ENCODE peak calls at places on chromosomes 13 and 19, in ten cellular contexts. W is neural progenitor cell, J is small intestine, V is upper lobe of left lung, D is fibroblast of lung, Q is left lung, R is A549, E is kidney, G is IMR-90, L is astrocyte. C is an unnamed sample.

GRCh38 chr19:43534811-43535761 is 2.1 kb downstream of the ZNF575 start:
- DNase-seq in W (peak; percentile 92), J (peak; percentile 45), V (peak; percentile 89), D (peak; percentile 61), Q (peak; percentile 55), R (peak; percentile 59), E (peak; percentile 89), G (peak; percentile 61), L (no peak), C (peak; percentile 79)

GRCh38 chr19:4909172-4909896 is at the start of gene UHRF1:
- DNase-seq in W (peak; percentile 58), J (peak; percentile 11), V (no peak), D (peak; percentile 35), Q (peak; percentile 35), R (peak; percentile 52), E (no peak), G (no peak), L (no peak), C (no peak)

GRCh38 chr13:47858678-47859050 is 142.4 kb downstream of the SUCLA2 start:
- DNase-seq in W (no peak), J (no peak), V (no peak), D (peak; percentile 72), Q (no peak), R (no peak), E (no peak), G (peak; percentile 64), L (peak; percentile 69), C (peak; percentile 80)

GRCh38 chr13:46831588-46832194 is 34.7 kb upstream of the ESD start:
- DNase-seq in W (peak; percentile 61), J (peak; percentile 27), V (no peak), D (peak; percentile 41), Q (no peak), R (peak; percentile 40), E (no peak), G (peak; percentile 58), L (peak; percentile 18), C (peak; percentile 71)

GRCh38 chr13:113367771-113368170 is 3.8 kb upstream of the GRTP1 start:
- DNase-seq in W (no peak), J (no peak), V (no peak), D (no peak), Q (no peak), R (no peak), E (peak; percentile 54), G (no peak), L (no peak), C (no peak)

GRCh38 chr19:13920940-13921744 is 15.1 kb downstream of the CC2D1A start:
- DNase-seq in W (peak; percentile 50), J (peak; percentile 62), V (no peak), D (peak; percentile 57), Q (no peak), R (peak; percentile 76), E (no peak), G (peak; percentile 44), L (peak; percentile 41), C (no peak)

GRCh38 chr19:4983346-4984105 is 14.6 kb downstream of the KDM4B start:
- DNase-seq in W (no peak), J (no peak), V (no peak), D (no peak), Q (no peak), R (no peak), E (no peak), G (no peak), L (no peak), C (no peak)

GRCh38 chr19:57671124-57671895 is 2.6 kb downstream of the ZSCAN4 start:
- DNase-seq in W (no peak), J (no peak), V (no peak), D (no peak), Q (no peak), R (no peak), E (no peak), G (no peak), L (no peak), C (no peak)

GRCh38 chr19:13053761-13054604 is 48.7 kb downstream of the LYL1 start:
- DNase-seq in W (peak; percentile 87), J (no peak), V (peak; percentile 78), D (peak; percentile 98), Q (peak; percentile 82), R (peak; percentile 59), E (peak; percentile 96), G (peak; percentile 96), L (peak; percentile 97), C (peak; percentile 86)

GRCh38 chr13:95553614-95554385 is 1.3 kb downstream of the CLDN10 start:
- DNase-seq in W (peak; percentile 55), J (no peak), V (peak; percentile 20), D (no peak), Q (peak; percentile 45), R (no peak), E (no peak), G (no peak), L (no peak), C (peak; percentile 34)

GRCh38 chr13:31477961-31478360 is 261.4 kb upstream of the RXFP2 start:
- DNase-seq in W (no peak), J (no peak), V (no peak), D (peak; percentile 74), Q (no peak), R (no peak), E (no peak), G (peak; percentile 30), L (peak; percentile 69), C (no peak)

GRCh38 chr19:3115916-3116602 is 19.8 kb upstream of the GNA15 start:
- DNase-seq in W (no peak), J (no peak), V (peak; percentile 69), D (peak; percentile 28), Q (no peak), R (peak; percentile 36), E (peak; percentile 69), G (no peak), L (no peak), C (no peak)

GRCh38 chr13:96996886-96997285 is 2.6 kb upstream of the OXGR1 start:
- DNase-seq in W (no peak), J (no peak), V (no peak), D (no peak), Q (no peak), R (no peak), E (no peak), G (no peak), L (no peak), C (no peak)

GRCh38 chr13:82224806-82225205 is 1657.5 kb downstream of the SLITRK1 start:
- DNase-seq in W (no peak), J (no peak), V (no peak), D (peak; percentile 5), Q (no peak), R (no peak), E (no peak), G (no peak), L (no peak), C (no peak)

GRCh38 chr19:2618611-2619010 is 83.9 kb downstream of the GNG7 start:
- DNase-seq in W (no peak), J (no peak), V (no peak), D (peak; percentile 75), Q (peak; percentile 91), R (no peak), E (peak; percentile 82), G (peak; percentile 28), L (peak; percentile 60), C (peak; percentile 59)

GRCh38 chr13:30615851-30616311 is 1.8 kb upstream of the USPL1 start:
- DNase-seq in W (no peak), J (peak; percentile 46), V (no peak), D (peak; percentile 40), Q (no peak), R (no peak), E (no peak), G (peak; percentile 41), L (peak; percentile 24), C (peak; percentile 61)

GRCh38 chr13:39012608-39013007 is 22.0 kb upstream of the STOML3 start:
- DNase-seq in W (peak; percentile 52), J (no peak), V (peak; percentile 7), D (no peak), Q (no peak), R (no peak), E (no peak), G (no peak), L (no peak), C (no peak)

GRCh38 chr13:80040977-80041310 is 300.0 kb downstream of the SPRY2 start:
- DNase-seq in W (no peak), J (no peak), V (no peak), D (no peak), Q (no peak), R (no peak), E (no peak), G (no peak), L (no peak), C (no peak)
- H3K4me1 ChIP-seq in W (peaks cover 4% of the 10 kb centered on the region), J (no peaks in the 10 kb centered on the region), V (no peaks in the 10 kb centered on the region), D (peaks cover 16% of the 10 kb centered on the region), Q (peaks cover 23% of the 10 kb centered on the region), R (peaks cover 34% of the 10 kb centered on the region), E (no peaks in the 10 kb centered on the region), G (peaks cover 10% of the 10 kb centered on the region), L (peaks cover 35% of the 10 kb centered on the region), C (no peaks in the 10 kb centered on the region)

DNA sequence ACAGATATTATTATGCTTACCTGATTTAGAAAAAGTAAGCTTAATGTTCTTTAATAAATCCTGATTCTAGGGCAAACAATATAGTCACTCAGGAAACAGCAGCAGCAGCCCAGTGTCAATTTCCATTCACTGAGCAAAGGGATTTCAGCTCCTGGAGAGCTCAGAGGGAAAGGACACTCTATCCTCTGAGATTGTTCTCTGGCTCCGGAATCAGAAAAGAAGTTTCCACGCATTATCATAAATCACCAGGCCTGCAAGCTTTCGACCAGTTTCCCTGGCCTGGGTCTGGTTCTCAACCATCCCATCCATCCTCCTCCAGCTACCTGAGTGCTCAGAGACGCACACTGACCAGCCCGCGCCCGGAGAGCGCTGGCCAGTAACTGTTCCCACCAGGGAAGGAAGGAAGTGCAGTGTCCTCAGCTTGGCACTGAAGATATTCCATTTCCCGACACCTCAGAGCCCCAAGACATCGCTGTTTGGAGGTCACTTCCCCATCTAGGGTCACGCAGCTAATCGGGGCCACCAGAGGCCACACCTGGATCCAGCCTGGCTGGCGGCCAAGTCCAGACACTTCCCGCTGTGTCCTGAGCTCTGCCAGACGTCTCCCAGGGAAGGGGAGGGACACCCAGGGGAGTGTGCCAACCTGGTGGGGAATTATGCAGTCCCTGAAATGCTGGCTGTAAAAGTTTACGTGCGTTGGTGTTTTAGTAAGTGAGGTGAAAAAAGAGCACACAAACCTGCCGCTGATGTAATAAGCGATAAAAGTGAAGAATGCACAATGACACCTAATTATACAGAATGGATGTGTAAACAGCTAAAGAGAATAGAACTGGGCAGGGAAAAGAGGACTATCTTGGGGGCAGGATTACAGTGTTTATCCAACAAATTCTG is 29.1 kb downstream of the EPS15L1 start:
- DNase-seq in W (peak; percentile 15), J (peak; percentile 56), V (no peak), D (no peak), Q (no peak), R (no peak), E (no peak), G (no peak), L (no peak), C (peak; percentile 40)
- H3K27ac ChIP-seq in W (peak overlapping the region; percentile 61), J (peak overlapping the region; percentile 18), V (no peak overlapping the region), D (no peak overlapping the region), Q (peak overlapping the region; percentile 53), R (no peak overlapping the region), E (no peak overlapping the region), G (no peak overlapping the region), L (no peak overlapping the region), C (peak overlapping the region; percentile 84)

GRCh38 chr13:111947026-111947810 is 119.7 kb upstream of the SOX1 start:
- DNase-seq in W (no peak), J (no peak), V (no peak), D (no peak), Q (no peak), R (no peak), E (no peak), G (no peak), L (no peak), C (no peak)
- H3K4me3 ChIP-seq in W (no peak overlapping the region), J (no peak overlapping the region), V (no peak overlapping the region), D (no peak overlapping the region), Q (no peak overlapping the region), R (no peak overlapping the region), E (no peak overlapping the region), G (no peak overlapping the region), L (no peak overlapping the region), C (no peak overlapping the region)

GRCh38 chr13:40439928-40440327 is 226.5 kb downstream of the FOXO1 start:
- DNase-seq in W (no peak), J (no peak), V (no peak), D (no peak), Q (no peak), R (no peak), E (no peak), G (no peak), L (no peak), C (no peak)
- H3K4me1 ChIP-seq in W (peaks cover 15% of the 10 kb centered on the region), J (peaks cover 5% of the 10 kb centered on the region), V (peaks cover 22% of the 10 kb centered on the region), D (no peaks in the 10 kb centered on the region), Q (peaks cover 31% of the 10 kb centered on the region), R (peaks cover 9% of the 10 kb centered on the region), E (peaks cover 21% of the 10 kb centered on the region), G (no peaks in the 10 kb centered on the region), L (peaks cover 10% of the 10 kb centered on the region), C (peaks cover 25% of the 10 kb centered on the region)